ENCODE peak calls at places on chromosomes 16 and 17, in four cellular contexts. O is A673, T is Kasumi-1, D is SJSA1. K is an unnamed sample.

GRCh38 chr17:82403662-82404660 is 14.2 kb upstream of the HEXD start:
- DNase-seq in O (no peak), T (no peak), D (no peak), K (no peak)

GRCh38 chr16:19130852-19131808 is 17.4 kb downstream of the ITPRIPL2 start:
- DNase-seq in O (peak), T (peak), D (peak), K (no peak)

GRCh38 chr17:49356320-49356719 is 5.7 kb downstream of the ZNF652 start:
- DNase-seq in O (no peak), T (no peak), D (no peak), K (no peak)

GRCh38 chr16:8863594-8864424 is 5.0 kb downstream of the CARHSP1 start:
- DNase-seq in O (no peak), T (no peak), D (no peak), K (no peak)

GRCh38 chr17:71273451-71273850 is 847.4 kb upstream of the SOX9 start:
- DNase-seq in O (no peak), T (no peak), D (no peak), K (no peak)

GRCh38 chr16:67966549-67967182 is 1.8 kb downstream of the SLC12A4 start:
- DNase-seq in O (no peak), T (peak), D (no peak), K (no peak)

GRCh38 chr17:63634163-63634562 is 11.9 kb downstream of the MAP3K3 start:
- DNase-seq in O (peak), T (peak), D (no peak), K (no peak)

GRCh38 chr16:51845586-51845985 is 694.5 kb upstream of the SALL1 start:
- DNase-seq in O (no peak), T (no peak), D (no peak), K (peak)

GRCh38 chr17:35022536-35023063 is 40.9 kb downstream of the RFFL start:
- DNase-seq in O (peak), T (peak), D (peak), K (peak)

GRCh38 chr16:8866118-8866883 is 2.5 kb downstream of the CARHSP1 start:
- DNase-seq in O (peak), T (no peak), D (no peak), K (no peak)

GRCh38 chr17:68749742-68750562 is 148.8 kb upstream of the FAM20A start:
- DNase-seq in O (no peak), T (no peak), D (no peak), K (no peak)

GRCh38 chr17:51120357-51120738 is 320 bp downstream of the SPAG9 start:
- DNase-seq in O (no peak), T (no peak), D (no peak), K (no peak)

GRCh38 chr17:38510424-38511125 is 82.3 kb downstream of the ARHGAP23 start:
- DNase-seq in O (peak), T (no peak), D (no peak), K (no peak)

GRCh38 chr17:17937450-17937849 is 34.8 kb downstream of the TOM1L2 start:
- DNase-seq in O (no peak), T (no peak), D (no peak), K (no peak)

GRCh38 chr17:29617481-29618271 is 5.0 kb downstream of the CORO6 start:
- DNase-seq in O (no peak), T (peak), D (peak), K (no peak)

GRCh38 chr16:56610609-56611111 is 2.3 kb downstream of the MT2A start:
- DNase-seq in O (no peak), T (no peak), D (no peak), K (no peak)

GRCh38 chr17:60604686-60605334 is 4.8 kb downstream of the PPM1D start:
- DNase-seq in O (no peak), T (no peak), D (peak), K (peak)

GRCh38 chr17:27912989-27913388 is 19.8 kb upstream of the LYRM9 start:
- DNase-seq in O (no peak), T (no peak), D (no peak), K (no peak)